ENCODE peak calls at places on chromosomes 12 and 14, in ten cellular contexts. Y is nephron progenitor cell, D is left ventricle myocardium inferior, X is dorsolateral prefrontal cortex, N is progenitor cell of endocrine pancreas, Z is uterus, K is adrenal gland, V is GM13977, G is lung, Q is heart left ventricle. U is an unnamed sample.

GRCh38 chr12:94841171-94841570 is 162.3 kb downstream of the NDUFA12 start:
- DNase-seq in G (no peak), V (no peak), X (no peak), Z (no peak), N (no peak), D (no peak), Q (no peak), K (no peak), Y (no peak), U (no peak)

GRCh38 chr12:52372216-52373154 is 5.2 kb upstream of the KRT85 start:
- DNase-seq in V (peak), Q (peak), N (peak), Y (peak), Z (peak), X (peak), K (peak), G (peak), D (peak), U (peak)

GRCh38 chr14:100409016-100409385 is 85.9 kb downstream of the SLC25A47 start:
- DNase-seq in Q (no peak), Y (no peak), X (no peak), N (no peak), G (no peak), Z (no peak), K (no peak), V (no peak), D (no peak), U (no peak)

GRCh38 chr14:67650694-67651093 is 23.7 kb downstream of the VTI1B start:
- DNase-seq in K (no peak), Y (no peak), X (no peak), V (no peak), D (no peak), N (no peak), Z (no peak), G (no peak), Q (no peak), U (no peak)

GRCh38 chr12:108635997-108636808 is 2.5 kb upstream of the SELPLG start:
- DNase-seq in V (no peak), X (no peak), Z (no peak), Q (no peak), D (no peak), K (no peak), Y (no peak), N (no peak), G (no peak), U (no peak)

GRCh38 chr12:126362964-126363363 is 1297.7 kb downstream of the AACS start:
- DNase-seq in Q (no peak), Y (no peak), X (no peak), D (no peak), V (no peak), Z (no peak), K (no peak), G (no peak), N (no peak), U (no peak)

GRCh38 chr14:50830044-50830931 is 674 bp downstream of the NIN start:
- DNase-seq in K (peak), Z (peak), G (peak), N (peak), Q (peak), Y (peak), X (peak), V (peak), D (peak), U (peak)

GRCh38 chr12:121784460-121784859 is 9.0 kb downstream of the RHOF start:
- DNase-seq in Y (no peak), G (no peak), Z (peak), K (peak), Q (no peak), N (no peak), D (no peak), V (no peak), X (no peak), U (no peak)

GRCh38 chr12:53523131-53523530 is 15.8 kb upstream of the NPFF start:
- DNase-seq in K (no peak), Z (no peak), Y (no peak), N (no peak), G (no peak), Q (no peak), D (no peak), V (no peak), X (no peak), U (no peak)

GRCh38 chr12:88035907-88036289 is 6.7 kb upstream of the C12orf50 start:
- DNase-seq in G (no peak), K (no peak), Q (no peak), X (no peak), Y (no peak), V (peak), N (no peak), D (no peak), Z (no peak), U (peak)

GRCh38 chr14:70722418-70722817 is 80.7 kb downstream of the TTC9 start:
- DNase-seq in K (no peak), Q (no peak), Y (no peak), V (no peak), D (no peak), Z (no peak), X (no peak), G (no peak), N (no peak), U (no peak)

GRCh38 chr12:122395319-122395718 is 27.1 kb downstream of the CLIP1 start:
- DNase-seq in V (no peak), N (no peak), D (no peak), Q (no peak), X (no peak), Y (no peak), K (no peak), G (no peak), Z (no peak), U (no peak)

GRCh38 chr14:24067133-24068082 is 4.0 kb upstream of the CPNE6 start:
- DNase-seq in Y (no peak), X (no peak), V (no peak), K (no peak), D (no peak), G (no peak), N (no peak), Z (no peak), Q (no peak), U (no peak)

GRCh38 chr14:61347771-61348443 is 26.5 kb downstream of the PRKCH start:
- DNase-seq in X (no peak), G (no peak), Q (no peak), N (no peak), Z (no peak), D (no peak), V (no peak), Y (no peak), K (no peak), U (no peak)

GRCh38 chr14:53955671-53956426 is 776 bp downstream of the BMP4 start:
- DNase-seq in N (no peak), X (peak), K (peak), Q (peak), V (peak), D (peak), G (peak), Z (peak), Y (peak), U (no peak)

GRCh38 chr12:50317198-50317597 is 33.9 kb upstream of the LIMA1 start:
- DNase-seq in N (no peak), X (no peak), K (no peak), V (no peak), D (no peak), Q (no peak), Z (no peak), Y (no peak), G (no peak), U (no peak)

GRCh38 chr12:93134175-93134574 is 205.1 kb upstream of the EEA1 start:
- DNase-seq in D (no peak), N (no peak), V (no peak), Q (no peak), Z (no peak), X (no peak), Y (no peak), G (no peak), K (no peak), U (no peak)

GRCh38 chr12:54019924-54020586 is 8.2 kb upstream of the HOXC6 start:
- DNase-seq in Y (no peak), V (no peak), G (no peak), Q (peak), K (peak), N (no peak), X (no peak), Z (no peak), D (no peak), U (no peak)

GRCh38 chr12:89863332-89863938 is 154.8 kb upstream of the ATP2B1 start:
- DNase-seq in Z (no peak), K (no peak), G (no peak), Y (no peak), X (no peak), Q (no peak), D (no peak), N (no peak), V (peak), U (peak)

GRCh38 chr12:109967383-109968031 is 28.7 kb downstream of the GIT2 start:
- DNase-seq in K (no peak), Z (no peak), G (no peak), D (no peak), N (no peak), Y (no peak), V (no peak), Q (no peak), X (no peak), U (no peak)

GRCh38 chr14:59920378-59920683 is 387 bp downstream of the LRRC9 start:
- DNase-seq in Z (no peak), Y (no peak), X (no peak), Q (no peak), N (no peak), V (no peak), K (no peak), D (no peak), G (no peak), U (peak)

GRCh38 chr14:59919582-59920377 is at the start of gene LRRC9:
- DNase-seq in Z (peak), G (peak), Y (peak), Q (no peak), X (peak), V (no peak), N (peak), D (peak), K (peak), U (peak)

GRCh38 chr14:59913187-59913586 is 6.8 kb upstream of the LRRC9 start:
- DNase-seq in D (no peak), N (no peak), Y (no peak), G (no peak), K (no peak), X (no peak), V (no peak), Q (no peak), Z (no peak), U (no peak)

GRCh38 chr14:59918824-59919581 is 941 bp upstream of the LRRC9 start:
- DNase-seq in V (peak), G (no peak), Q (peak), D (no peak), K (peak), Y (peak), Z (no peak), X (peak), N (no peak), U (peak)
- TF ChIP-seq CTCF in V (peak), G (no peak), Q (peak), D (peak), K (peak), Y (peak), Z (no peak), X (peak), N (peak), U (no peak)

DNA sequence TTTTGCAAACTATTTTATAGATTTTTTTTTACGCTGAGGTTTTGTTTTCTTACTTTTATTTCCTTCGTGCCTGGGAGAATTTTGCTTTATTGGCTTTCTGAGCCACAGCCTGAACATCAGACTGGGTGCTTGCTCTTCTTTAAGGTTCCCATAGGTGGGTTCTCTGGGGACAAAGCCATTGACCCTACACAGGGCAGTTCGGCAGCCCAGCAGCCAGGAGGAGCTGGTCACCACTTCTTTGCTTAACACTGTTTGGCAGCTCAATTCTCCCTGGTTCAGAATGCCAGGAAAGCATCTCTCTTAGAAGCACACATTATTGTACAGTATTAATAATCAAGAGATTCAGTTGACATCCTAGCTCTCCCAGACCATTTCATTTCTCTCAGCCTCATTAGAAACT is 140.8 kb upstream of the NEDD1 start:
- DNase-seq in K (no peak), V (no peak), G (no peak), Q (no peak), X (no peak), Y (no peak), N (no peak), Z (no peak), D (no peak), U (no peak)
- TF ChIP-seq CTCF in K (no peak), V (no peak), G (no peak), Q (no peak), X (no peak), Y (no peak), N (no peak), Z (no peak), D (no peak), U (no peak)

DNA sequence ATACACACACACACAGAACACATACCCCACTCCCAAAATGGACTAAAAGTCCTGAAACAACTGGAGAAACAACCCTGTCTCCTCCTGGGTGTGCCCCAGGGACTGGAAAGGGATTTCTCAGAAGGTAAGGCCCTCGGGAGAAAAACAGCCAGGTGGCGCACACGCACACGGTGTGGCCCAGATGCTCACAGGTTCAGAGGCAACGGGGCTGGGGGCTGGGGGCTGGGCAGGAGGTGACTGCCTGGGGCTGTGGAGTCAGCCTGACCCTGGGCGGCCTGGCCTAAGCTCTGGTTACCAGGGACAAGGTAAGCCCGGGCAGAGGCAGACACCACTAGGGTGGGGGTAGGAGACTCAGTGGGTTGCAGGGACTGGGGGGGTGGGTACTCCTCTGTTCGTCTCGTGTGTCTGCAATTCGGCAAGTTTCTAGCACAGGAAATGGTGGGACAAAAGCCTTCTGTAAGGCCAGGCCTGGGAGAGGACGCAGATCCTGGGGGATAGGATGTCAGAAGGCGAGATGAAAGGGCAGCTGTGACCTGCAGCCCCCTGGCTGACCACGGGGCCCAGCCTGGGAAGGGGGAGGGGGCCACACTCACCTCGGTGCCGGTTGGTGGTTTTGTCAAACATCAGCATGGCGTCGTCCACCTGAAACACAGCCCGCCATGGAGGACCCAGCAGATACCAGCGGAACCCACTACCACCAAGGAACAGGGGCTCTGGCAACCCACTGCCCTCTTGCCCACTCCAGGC is 10.4 kb downstream of the MSI1 start:
- DNase-seq in V (no peak), Q (no peak), Z (no peak), D (no peak), N (no peak), Y (peak), K (no peak), X (no peak), G (no peak), U (no peak)
- TF ChIP-seq CTCF in V (no peak), Q (no peak), Z (no peak), D (no peak), N (no peak), Y (no peak), K (no peak), X (no peak), G (no peak), U (no peak)

GRCh38 chr12:85872497-85873091 is 1.5 kb upstream of the NTS start:
- DNase-seq in Y (no peak), G (no peak), V (peak), D (no peak), Q (no peak), K (no peak), N (no peak), Z (no peak), X (no peak), U (peak)
- TF ChIP-seq CTCF in Y (peak), G (peak), V (peak), D (peak), Q (peak), K (peak), N (peak), Z (peak), X (peak), U (peak)

GRCh38 chr12:60977966-60978365 is 1282.2 kb upstream of the USP15 start:
- DNase-seq in Z (no peak), K (no peak), G (no peak), Q (no peak), V (no peak), Y (peak), N (no peak), D (no peak), X (no peak), U (no peak)
- TF ChIP-seq CTCF in Z (no peak), K (no peak), G (no peak), Q (no peak), V (no peak), Y (peak), N (peak), D (no peak), X (no peak), U (no peak)

U was measured in GM10248.